ENCODE peak calls at places on chromosomes 3 and 15, in four cellular contexts. O is transverse colon, H is K562, Q is A549. P is an unnamed sample.

GRCh38 chr15:91374336-91374735 is 274.3 kb downstream of the SV2B start:
- DNase-seq in Q (no peak), O (no peak), H (no peak), P (no peak)

GRCh38 chr3:170622369-170623159 is 36.7 kb upstream of the SLC7A14 start:
- DNase-seq in O (no peak), Q (no peak), H (peak; percentile 68), P (no peak)

GRCh38 chr3:108088697-108089096 is 2.1 kb downstream of the CD47 start:
- DNase-seq in O (no peak), Q (no peak), H (no peak), P (peak; percentile 60)

GRCh38 chr15:50116477-50116876 is 2.6 kb downstream of the ATP8B4 start:
- DNase-seq in O (no peak), H (peak; percentile 76), Q (peak; percentile 17), P (no peak)

GRCh38 chr3:23594897-23595670 is 210.7 kb upstream of the UBE2E1 start:
- DNase-seq in O (no peak), H (no peak), Q (no peak), P (no peak)

GRCh38 chr15:38069506-38069905 is 135.1 kb downstream of the TMCO5A start:
- DNase-seq in O (peak; percentile 78), Q (peak; percentile 25), H (no peak), P (peak; percentile 36)

GRCh38 chr3:111732248-111732879 is 126.7 kb upstream of the PHLDB2 start:
- DNase-seq in O (peak; percentile 36), H (no peak), Q (no peak), P (no peak)

GRCh38 chr3:64399205-64399800 is 174.0 kb upstream of the PRICKLE2 start:
- DNase-seq in Q (peak; percentile 35), O (no peak), H (peak; percentile 11), P (peak; percentile 95)

GRCh38 chr3:55167586-55168317 is 239.9 kb upstream of the LRTM1 start:
- DNase-seq in Q (no peak), H (no peak), O (no peak), P (no peak)

GRCh38 chr15:32802296-32802936 is 84.6 kb downstream of the GREM1 start:
- DNase-seq in O (no peak), H (no peak), Q (no peak), P (no peak)

GRCh38 chr3:180274536-180274935 is 237.8 kb upstream of the PEX5L start:
- DNase-seq in H (no peak), Q (no peak), O (no peak), P (no peak)

GRCh38 chr15:81023483-81024264 is 23.0 kb downstream of the TLNRD1 start:
- DNase-seq in O (peak; percentile 43), Q (no peak), H (peak; percentile 29), P (no peak)

GRCh38 chr15:55599384-55599783 is 11.2 kb upstream of the PYGO1 start:
- DNase-seq in Q (no peak), O (no peak), H (no peak), P (no peak)

P was measured in COLO829.